ENCODE peak calls at places on chromosome 4, in nine cellular contexts. Q is neural progenitor cell; M is SW480; H is tibial artery; E is activated T-cell treated with anti-CD3 and anti-CD28 coated beads, Interleukin-2, amount 50 U/mL, for 48 hours; V is M059J; R is aorta; S is Kasumi-1; B is renal cortical epithelial cell. Y is an unnamed sample.

GRCh38 chr4:8817813-8818062 is 53.9 kb downstream of the HMX1 start:
- DNase-seq in Q (no peak), M (no peak), H (no peak), E (peak), V (no peak), R (no peak), S (no peak), B (no peak), Y (no peak)

GRCh38 chr4:8082517-8083055 is 76.0 kb downstream of the ABLIM2 start:
- DNase-seq in Q (no peak), M (no peak), H (no peak), E (no peak), V (peak), R (no peak), S (no peak), B (no peak), Y (no peak)

GRCh38 chr4:164956766-164957643 is 20.5 kb downstream of the TRIM61 start:
- DNase-seq in Q (peak), M (no peak), H (peak), E (peak), V (peak), R (peak), S (no peak), B (peak), Y (no peak)

GRCh38 chr4:152265149-152265621 is 270.7 kb downstream of the FBXW7 start:
- DNase-seq in Q (no peak), M (no peak), H (no peak), E (no peak), V (peak), R (no peak), S (no peak), B (peak), Y (no peak)

GRCh38 chr4:25818293-25819240 is 44.2 kb downstream of the SEL1L3 start:
- DNase-seq in Q (no peak), M (no peak), H (no peak), E (no peak), V (no peak), R (no peak), S (no peak), B (no peak), Y (no peak)

GRCh38 chr4:5465956-5466355 is 242.4 kb downstream of the EVC2 start:
- DNase-seq in Q (no peak), M (no peak), H (peak), E (no peak), V (no peak), R (no peak), S (no peak), B (no peak), Y (no peak)

GRCh38 chr4:185096032-185096653 is 46.9 kb upstream of the SLC25A4 start:
- DNase-seq in Q (peak), M (peak), H (no peak), E (no peak), V (peak), R (no peak), S (peak), B (peak), Y (peak)

GRCh38 chr4:152935661-152936445 is at the start of gene FHDC1:
- DNase-seq in Q (peak), M (peak), H (no peak), E (peak), V (peak), R (peak), S (peak), B (no peak), Y (peak)

GRCh38 chr4:110085131-110085530 is 113.3 kb downstream of the ELOVL6 start:
- DNase-seq in Q (no peak), M (no peak), H (no peak), E (no peak), V (peak), R (no peak), S (peak), B (peak), Y (no peak)

GRCh38 chr4:87919951-87920350 is 55.6 kb upstream of the SPP1 start:
- DNase-seq in Q (no peak), M (no peak), H (no peak), E (no peak), V (no peak), R (no peak), S (peak), B (no peak), Y (no peak)

GRCh38 chr4:113756005-113756410 is 5.5 kb downstream of the CAMK2D start:
- DNase-seq in Q (no peak), M (no peak), H (no peak), E (no peak), V (peak), R (no peak), S (peak), B (peak), Y (no peak)

GRCh38 chr4:166169111-166169510 is 296.1 kb downstream of the TLL1 start:
- DNase-seq in Q (peak), M (no peak), H (no peak), E (no peak), V (peak), R (no peak), S (peak), B (no peak), Y (peak)

GRCh38 chr4:172953896-172954568 is 214.6 kb upstream of the GALNT7 start:
- DNase-seq in Q (no peak), M (no peak), H (no peak), E (no peak), V (no peak), R (no peak), S (no peak), B (no peak), Y (no peak)

GRCh38 chr4:242121-242848 is 63.0 kb downstream of the ZNF732 start:
- DNase-seq in Q (peak), M (peak), H (peak), E (peak), V (peak), R (peak), S (peak), B (peak), Y (no peak)

GRCh38 chr4:7073526-7074390 is 5.9 kb upstream of the GRPEL1 start:
- DNase-seq in Q (peak), M (peak), H (peak), E (no peak), V (peak), R (no peak), S (peak), B (peak), Y (peak)

GRCh38 chr4:152348670-152349069 is 187.2 kb downstream of the FBXW7 start:
- DNase-seq in Q (peak), M (no peak), H (no peak), E (no peak), V (peak), R (no peak), S (peak), B (peak), Y (no peak)

GRCh38 chr4:6452116-6452896 is 20.1 kb downstream of the PPP2R2C start:
- DNase-seq in Q (no peak), M (no peak), H (no peak), E (no peak), V (no peak), R (peak), S (no peak), B (no peak), Y (no peak)

GRCh38 chr4:119678761-119679160 is 50.2 kb upstream of the PDE5A start:
- DNase-seq in Q (no peak), M (no peak), H (no peak), E (no peak), V (peak), R (no peak), S (no peak), B (no peak), Y (no peak)

GRCh38 chr4:21012851-21013331 is 312.6 kb downstream of the PACRGL start:
- DNase-seq in Q (no peak), M (peak), H (no peak), E (no peak), V (peak), R (no peak), S (no peak), B (peak), Y (no peak)

GRCh38 chr4:153466637-153467153 is 535 bp downstream of the TMEM131L start:
- DNase-seq in Q (peak), M (no peak), H (no peak), E (peak), V (no peak), R (no peak), S (no peak), B (no peak), Y (no peak)

GRCh38 chr4:29708473-29708872 is 1011.7 kb upstream of the PCDH7 start:
- DNase-seq in Q (peak), M (no peak), H (no peak), E (no peak), V (peak), R (no peak), S (no peak), B (no peak), Y (no peak)

GRCh38 chr4:127403523-127404084 is 229.2 kb upstream of the INTU start:
- DNase-seq in Q (no peak), M (no peak), H (no peak), E (no peak), V (no peak), R (no peak), S (no peak), B (peak), Y (no peak)

GRCh38 chr4:113872426-113873260 is 106.8 kb downstream of the ARSJ start:
- DNase-seq in Q (no peak), M (no peak), H (no peak), E (no peak), V (peak), R (no peak), S (no peak), B (peak), Y (no peak)

Y was measured in HCT116.